ENCODE peak calls at places on chromosomes 4 and X, in four cellular contexts. I, H, Q and U are unnamed samples.

GRCh38 chrX:41381685-41382084 is 47.7 kb downstream of the DDX3X start:
- DNase-seq in I (no peak), H (no peak), Q (no peak), U (peak)

GRCh38 chr4:7384929-7385890 is 49.5 kb downstream of the PSAPL1 start:
- DNase-seq in I (no peak), H (no peak), Q (no peak), U (no peak)

GRCh38 chr4:147747787-147748454 is 16.0 kb downstream of the ARHGAP10 start:
- DNase-seq in I (no peak), H (no peak), Q (no peak), U (no peak)

GRCh38 chrX:119194631-119195030 is 41.5 kb upstream of the PGRMC1 start:
- DNase-seq in I (no peak), H (no peak), Q (no peak), U (no peak)

GRCh38 chrX:135384161-135384836 is 37.4 kb upstream of the SMIM10L2A start:
- DNase-seq in I (peak), H (peak), Q (peak), U (no peak)

GRCh38 chr4:87551361-87551760 is 22.2 kb upstream of the SPARCL1 start:
- DNase-seq in I (no peak), H (no peak), Q (no peak), U (no peak)

GRCh38 chr4:100795581-100795980 is 277.8 kb upstream of the EMCN start:
- DNase-seq in I (no peak), H (no peak), Q (no peak), U (no peak)

GRCh38 chr4:172706000-172706399 is 462.6 kb upstream of the GALNT7 start:
- DNase-seq in I (no peak), H (no peak), Q (no peak), U (no peak)

GRCh38 chrX:73561791-73562190 is 1.2 kb upstream of the CHIC1 start:
- DNase-seq in I (no peak), H (no peak), Q (no peak), U (no peak)

GRCh38 chr4:4852591-4853362 is 6.7 kb upstream of the MSX1 start:
- DNase-seq in I (peak), H (no peak), Q (no peak), U (peak)

GRCh38 chr4:74805601-74806000 is 11.3 kb upstream of the BTC start:
- DNase-seq in I (no peak), H (no peak), Q (no peak), U (no peak)

GRCh38 chr4:133102612-133103409 is 46.3 kb upstream of the PCDH10 start:
- DNase-seq in I (no peak), H (no peak), Q (no peak), U (no peak)

GRCh38 chr4:99485212-99485611 is 25.6 kb upstream of the C4orf17 start:
- DNase-seq in I (no peak), H (no peak), Q (no peak), U (no peak)

GRCh38 chr4:118082182-118082581 is 47.9 kb downstream of the NDST3 start:
- DNase-seq in I (no peak), H (no peak), Q (no peak), U (no peak)

GRCh38 chr4:85933306-85933640 is 426.6 kb downstream of the MAPK10 start:
- DNase-seq in I (no peak), H (no peak), Q (no peak), U (no peak)

GRCh38 chr4:33837043-33837442 is 2407.3 kb downstream of the ARAP2 start:
- DNase-seq in I (no peak), H (no peak), Q (no peak), U (no peak)

GRCh38 chr4:97498875-97499274 is 644.4 kb downstream of the STPG2 start:
- DNase-seq in I (no peak), H (no peak), Q (no peak), U (no peak)

GRCh38 chrX:154730271-154730883 is 20.5 kb downstream of the GAB3 start:
- DNase-seq in I (no peak), H (no peak), Q (no peak), U (peak)

GRCh38 chr4:42482516-42483327 is 85.4 kb downstream of the SHISA3 start:
- DNase-seq in I (no peak), H (no peak), Q (no peak), U (no peak)

GRCh38 chr4:172727631-172728030 is 441.0 kb upstream of the GALNT7 start:
- DNase-seq in I (no peak), H (no peak), Q (no peak), U (no peak)